ENCODE peak calls at places on chromosomes 5 and 9, in five cellular contexts. One of them, this sample, is unnamed.

GRCh38 chr5:151202381-151203139 is 21.3 kb downstream of the CCDC69 start:
- DNase-seq in ELR: peak
- DNase-seq in brain microvascular endothelial cell: peak
- DNase-seq in GM23338: no peak
- DNase-seq in GM04503: peak
- DNase-seq in this sample: peak

GRCh38 chr9:137984520-137985257 is 107.1 kb downstream of the CACNA1B start:
- DNase-seq in brain microvascular endothelial cell: no peak
- DNase-seq in GM23338: no peak
- DNase-seq in GM04503: no peak
- DNase-seq in ELR: no peak
- DNase-seq in this sample: no peak

GRCh38 chr5:159207222-159207615 is 2.1 kb downstream of the RNF145 start:
- DNase-seq in ELR: no peak
- DNase-seq in brain microvascular endothelial cell: no peak
- DNase-seq in GM23338: no peak
- DNase-seq in GM04503: no peak
- DNase-seq in this sample: no peak

GRCh38 chr9:93263334-93264229 is 79.6 kb downstream of the WNK2 start:
- DNase-seq in GM04503: no peak
- DNase-seq in ELR: no peak
- DNase-seq in GM23338: no peak
- DNase-seq in brain microvascular endothelial cell: no peak
- DNase-seq in this sample: no peak

GRCh38 chr5:131538177-131538593 is 96.8 kb downstream of the RAPGEF6 start:
- DNase-seq in brain microvascular endothelial cell: peak
- DNase-seq in GM04503: no peak
- DNase-seq in GM23338: no peak
- DNase-seq in ELR: peak
- DNase-seq in this sample: peak

GRCh38 chr5:2896371-2897275 is 145.1 kb upstream of the IRX2 start:
- DNase-seq in GM23338: no peak
- DNase-seq in GM04503: no peak
- DNase-seq in brain microvascular endothelial cell: no peak
- DNase-seq in ELR: no peak
- DNase-seq in this sample: no peak

GRCh38 chr5:72661405-72661804 is 154.2 kb upstream of the ZNF366 start:
- DNase-seq in GM04503: no peak
- DNase-seq in brain microvascular endothelial cell: no peak
- DNase-seq in ELR: peak
- DNase-seq in GM23338: no peak
- DNase-seq in this sample: peak

GRCh38 chr5:171968512-171968911 is 37.9 kb downstream of the FBXW11 start:
- DNase-seq in GM04503: no peak
- DNase-seq in GM23338: no peak
- DNase-seq in brain microvascular endothelial cell: no peak
- DNase-seq in ELR: no peak
- DNase-seq in this sample: no peak

GRCh38 chr5:89583534-89583933 is 700.5 kb upstream of the MEF2C start:
- DNase-seq in GM23338: no peak
- DNase-seq in brain microvascular endothelial cell: no peak
- DNase-seq in ELR: no peak
- DNase-seq in GM04503: no peak
- DNase-seq in this sample: no peak

GRCh38 chr5:2136728-2137333 is 254.1 kb upstream of the IRX4 start:
- DNase-seq in GM23338: no peak
- DNase-seq in brain microvascular endothelial cell: no peak
- DNase-seq in ELR: no peak
- DNase-seq in GM04503: no peak
- DNase-seq in this sample: no peak

GRCh38 chr5:120394259-120394658 is 69.8 kb upstream of the PRR16 start:
- DNase-seq in brain microvascular endothelial cell: no peak
- DNase-seq in GM04503: no peak
- DNase-seq in ELR: peak
- DNase-seq in GM23338: peak
- DNase-seq in this sample: no peak

This sample was measured in MCF 10A.